ENCODE peak calls at places on chromosomes 12 and 14, in nine cellular contexts. P, U, J, Q, Y, I, X, V and T are unnamed samples.

GRCh38 chr14:67486890-67487289 is 1.6 kb downstream of the TMEM229B start:
- DNase-seq in P (peak; percentile 60), U (no peak), J (no peak), Y (no peak), I (no peak), V (no peak), Q (no peak), X (no peak), T (no peak)

GRCh38 chr12:51540996-51541395 is 50.0 kb upstream of the SCN8A start:
- DNase-seq in I (no peak), X (no peak), Q (no peak), P (no peak), Y (no peak), U (no peak), J (no peak), V (no peak), T (no peak)

GRCh38 chr14:106062502-106063272 is 536.3 kb downstream of the TMEM121 start:
- DNase-seq in J (no peak), V (no peak), Q (no peak), X (no peak), Y (no peak), P (no peak), I (no peak), U (no peak), T (no peak)

GRCh38 chr14:24381363-24382102 is 13.5 kb downstream of the NFATC4 start:
- DNase-seq in J (no peak), Y (no peak), U (no peak), Q (no peak), X (no peak), V (no peak), I (no peak), P (no peak), T (no peak)

GRCh38 chr12:14260011-14260993 is 105.2 kb upstream of the ATF7IP start:
- DNase-seq in Q (no peak), V (peak; percentile 98), U (peak; percentile 44), X (peak; percentile 96), J (peak; percentile 94), Y (peak; percentile 86), P (peak; percentile 92), I (no peak), T (peak; percentile 81)

GRCh38 chr12:106106129-106106566 is 32.6 kb downstream of the NUAK1 start:
- DNase-seq in P (no peak), Y (no peak), J (no peak), U (no peak), V (peak; percentile 49), I (no peak), X (no peak), Q (no peak), T (no peak)

GRCh38 chr14:68137704-68138619 is 318.4 kb downstream of the RAD51B start:
- DNase-seq in J (peak; percentile 69), P (no peak), U (peak; percentile 68), V (peak; percentile 99), Q (no peak), I (no peak), Y (peak; percentile 86), X (peak; percentile 98), T (peak; percentile 87)

GRCh38 chr12:120399531-120399930 is 30.6 kb upstream of the MSI1 start:
- DNase-seq in X (peak; percentile 67), Q (peak; percentile 43), J (no peak), Y (no peak), V (peak; percentile 75), P (no peak), U (peak; percentile 8), I (no peak), T (peak; percentile 31)

GRCh38 chr12:124194521-124195225 is 100.2 kb upstream of the RFLNA start:
- DNase-seq in V (no peak), P (no peak), X (no peak), Y (no peak), Q (no peak), U (no peak), I (no peak), J (no peak), T (no peak)

GRCh38 chr12:124195226-124195938 is 99.5 kb upstream of the RFLNA start:
- DNase-seq in U (no peak), Q (no peak), Y (no peak), X (no peak), V (peak; percentile 12), P (no peak), J (no peak), I (no peak), T (no peak)

GRCh38 chr12:124201248-124201647 is 93.6 kb upstream of the RFLNA start:
- DNase-seq in Q (no peak), U (no peak), X (no peak), V (no peak), J (no peak), P (no peak), Y (no peak), I (no peak), T (no peak)

GRCh38 chr12:124191024-124191359 is 103.9 kb upstream of the RFLNA start:
- DNase-seq in P (no peak), Y (no peak), Q (peak; percentile 73), J (no peak), I (no peak), X (no peak), U (no peak), V (peak; percentile 20), T (no peak)

GRCh38 chr12:124196236-124196635 is 98.7 kb upstream of the RFLNA start:
- DNase-seq in Y (no peak), J (no peak), P (no peak), I (no peak), U (no peak), V (no peak), X (no peak), Q (no peak), T (no peak)
- H3K4me3 ChIP-seq in Y (no peak overlapping the region), J (no peak overlapping the region), P (no peak overlapping the region), I (no peak overlapping the region), U (no peak overlapping the region), V (no peak overlapping the region), X (no peak overlapping the region), Q (no peak overlapping the region), T (no peak overlapping the region)

GRCh38 chr12:116692605-116693004 is 45.3 kb downstream of the SPRING1 start:
- DNase-seq in X (no peak), U (no peak), P (no peak), Q (peak; percentile 68), I (no peak), J (no peak), Y (no peak), V (no peak), T (no peak)

GRCh38 chr12:116691636-116692035 is 46.2 kb downstream of the SPRING1 start:
- DNase-seq in J (no peak), U (no peak), P (no peak), V (no peak), I (no peak), Q (no peak), X (no peak), Y (no peak), T (no peak)

GRCh38 chr12:116695464-116695725 is 42.5 kb downstream of the SPRING1 start:
- DNase-seq in Y (no peak), V (no peak), J (no peak), X (no peak), Q (peak; percentile 76), P (no peak), I (no peak), U (no peak), T (no peak)

GRCh38 chr12:116694653-116695463 is 43.0 kb downstream of the SPRING1 start:
- DNase-seq in Y (no peak), U (no peak), I (no peak), Q (peak; percentile 63), V (no peak), X (no peak), P (no peak), J (no peak), T (no peak)

DNA sequence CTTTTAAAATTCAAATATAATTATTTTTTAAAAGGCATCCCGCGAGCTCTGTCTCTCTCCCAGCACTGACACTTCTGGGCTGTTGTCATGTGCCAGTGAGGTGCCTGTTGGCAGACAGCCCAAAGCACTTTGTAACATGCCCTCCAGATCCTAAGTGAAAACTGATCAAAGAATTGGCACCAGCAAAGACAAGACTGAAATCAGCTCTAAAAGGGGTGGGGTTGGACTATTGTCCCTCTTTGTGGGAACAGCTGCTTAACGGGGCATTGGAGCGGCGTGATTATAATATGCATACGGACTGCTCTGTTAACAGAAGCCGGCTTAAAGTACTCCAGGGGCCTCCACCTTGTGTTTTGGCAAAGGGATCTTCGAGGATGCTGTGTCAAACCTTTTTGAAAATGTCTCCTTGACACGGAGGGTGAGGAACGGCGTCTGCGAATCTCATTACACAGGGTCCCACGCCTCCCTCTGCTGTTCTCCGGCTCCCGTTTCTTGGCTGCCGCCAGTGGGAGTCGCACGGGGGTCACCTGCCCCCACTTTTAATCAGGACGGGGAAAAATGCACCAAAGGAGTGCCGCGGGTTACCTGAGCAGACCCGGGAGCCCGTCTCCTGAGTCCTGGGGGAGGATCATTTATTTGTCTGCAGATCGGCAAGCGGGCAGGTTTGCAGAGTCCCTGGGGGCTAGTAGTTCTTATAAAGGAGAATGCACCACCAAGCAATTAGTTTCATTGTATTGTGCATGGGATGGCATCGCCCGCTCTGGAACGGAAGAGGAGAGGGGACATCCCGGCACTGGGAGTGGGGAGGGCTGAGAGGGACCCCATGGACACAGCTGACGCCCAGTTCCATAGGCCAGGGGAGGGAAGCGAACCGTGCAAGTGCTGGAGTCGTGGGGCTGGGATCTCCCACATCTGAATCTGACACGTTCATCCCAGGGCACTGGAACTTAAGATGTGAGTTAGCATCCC is 44.3 kb downstream of the SPRING1 start:
- DNase-seq in P (no peak), J (no peak), Y (peak; percentile 27), I (no peak), Q (peak; percentile 68), X (no peak), V (no peak), U (no peak), T (no peak)
- H3K4me3 ChIP-seq in P (peak overlapping the region; percentile 44), J (peak overlapping the region; percentile 48), Y (no peak overlapping the region), I (no peak overlapping the region), Q (peak overlapping the region; percentile 59), X (peak overlapping the region; percentile 35), V (no peak overlapping the region), U (peak overlapping the region; percentile 5), T (peak overlapping the region; percentile 24)

GRCh38 chr12:117363263-117363662 is 1.8 kb upstream of the NOS1 start:
- DNase-seq in J (no peak), U (no peak), P (no peak), X (no peak), Y (no peak), V (no peak), Q (no peak), I (no peak), T (no peak)

GRCh38 chr12:117360551-117361311 is 695 bp downstream of the NOS1 start:
- DNase-seq in U (no peak), I (no peak), P (no peak), Q (no peak), J (peak; percentile 58), V (no peak), Y (no peak), X (no peak), T (no peak)

GRCh38 chr12:117362391-117362790 is 965 bp upstream of the NOS1 start:
- DNase-seq in I (no peak), Q (no peak), V (no peak), Y (no peak), P (no peak), U (no peak), J (no peak), X (no peak), T (no peak)

GRCh38 chr12:117361312-117361670 is at the start of gene NOS1:
- DNase-seq in Q (no peak), V (no peak), U (no peak), I (no peak), J (peak; percentile 37), P (no peak), Y (no peak), X (no peak), T (no peak)

DNA sequence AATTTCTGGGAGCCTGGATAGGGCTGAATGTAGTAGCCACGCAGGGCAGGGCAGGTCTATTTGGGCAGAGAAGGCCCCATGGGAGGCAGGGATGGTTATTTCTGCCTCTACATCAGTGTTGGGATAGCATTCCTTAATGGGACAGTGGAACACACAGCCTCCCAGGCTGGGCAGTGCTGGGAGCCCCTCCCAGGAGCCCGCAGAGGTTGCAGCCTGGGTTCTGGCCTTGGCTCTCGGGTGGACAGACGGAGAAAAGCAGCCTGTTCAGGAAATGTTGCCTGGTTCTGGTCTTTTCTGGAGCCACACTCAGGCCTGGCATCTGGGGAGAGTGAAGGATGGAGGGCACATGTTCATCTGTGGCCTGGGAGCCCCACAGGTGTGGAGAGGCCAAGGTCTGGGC is 479 bp upstream of the NOS1 start:
- DNase-seq in I (no peak), X (no peak), Q (no peak), V (no peak), J (no peak), U (no peak), Y (no peak), P (no peak), T (no peak)
- H3K4me3 ChIP-seq in I (no peak overlapping the region), X (no peak overlapping the region), Q (no peak overlapping the region), V (no peak overlapping the region), J (no peak overlapping the region), U (no peak overlapping the region), Y (no peak overlapping the region), P (no peak overlapping the region), T (no peak overlapping the region)

DNA sequence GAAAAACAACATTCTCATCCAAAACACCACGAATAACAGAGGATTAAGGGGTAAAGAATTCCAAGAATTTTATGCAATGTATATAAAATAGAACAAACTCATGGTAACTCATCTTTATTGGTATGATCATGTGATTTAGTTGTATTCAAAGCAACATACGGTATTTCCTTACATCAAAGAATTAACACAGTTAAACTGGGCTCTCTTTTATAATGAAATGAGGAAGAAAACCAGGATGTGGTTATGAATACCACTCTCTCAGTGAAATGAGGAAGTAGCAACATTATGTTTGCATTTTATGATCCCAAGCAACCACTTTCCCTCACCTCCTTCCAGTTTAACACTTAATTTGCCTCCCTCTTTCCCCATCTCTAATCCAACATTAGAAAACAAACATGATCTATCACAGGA is 22.9 kb downstream of the SPTLC2 start:
- DNase-seq in P (no peak), Y (no peak), U (no peak), J (no peak), I (no peak), V (peak; percentile 49), Q (peak; percentile 92), X (peak; percentile 30), T (no peak)
- H3K4me3 ChIP-seq in P (no peak overlapping the region), Y (no peak overlapping the region), U (no peak overlapping the region), J (no peak overlapping the region), I (peak overlapping the region; percentile 15), V (no peak overlapping the region), Q (peak overlapping the region; percentile 35), X (no peak overlapping the region), T (no peak overlapping the region)